ENCODE peak calls at places on chromosomes 4 and X, in nine cellular contexts. One of them, this sample, is unnamed.

GRCh38 chrX:145002776-145003175 is 244.5 kb upstream of the SPANXN1 start:
- DNase-seq in SW480: no peak
- DNase-seq in activated T-cell treated with anti-CD3 and anti-CD28 coated beads, Interleukin-2, amount 50 U/mL, for 72 hours: no peak
- DNase-seq in NCI-H446: no peak
- DNase-seq in transverse colon: no peak
- DNase-seq in PC-9: no peak
- DNase-seq in left ventricle myocardium inferior: no peak
- DNase-seq in Kasumi-1: no peak
- DNase-seq in GOT3: no peak
- DNase-seq in this sample: no peak

GRCh38 chrX:123764967-123765871 is 32.4 kb upstream of the THOC2 start:
- DNase-seq in SW480: peak
- DNase-seq in activated T-cell treated with anti-CD3 and anti-CD28 coated beads, Interleukin-2, amount 50 U/mL, for 72 hours: peak
- DNase-seq in NCI-H446: peak
- DNase-seq in transverse colon: peak
- DNase-seq in PC-9: peak
- DNase-seq in left ventricle myocardium inferior: peak
- DNase-seq in Kasumi-1: peak
- DNase-seq in GOT3: peak
- DNase-seq in this sample: peak

GRCh38 chrX:40103565-40104323 is 6.0 kb upstream of the BCOR start:
- DNase-seq in SW480: no peak
- DNase-seq in activated T-cell treated with anti-CD3 and anti-CD28 coated beads, Interleukin-2, amount 50 U/mL, for 72 hours: no peak
- DNase-seq in NCI-H446: no peak
- DNase-seq in transverse colon: no peak
- DNase-seq in PC-9: no peak
- DNase-seq in left ventricle myocardium inferior: no peak
- DNase-seq in Kasumi-1: no peak
- DNase-seq in GOT3: no peak
- DNase-seq in this sample: no peak

GRCh38 chr4:1193206-1194027 is 21.0 kb upstream of the SPON2 start:
- DNase-seq in SW480: no peak
- DNase-seq in activated T-cell treated with anti-CD3 and anti-CD28 coated beads, Interleukin-2, amount 50 U/mL, for 72 hours: no peak
- DNase-seq in NCI-H446: no peak
- DNase-seq in transverse colon: no peak
- DNase-seq in PC-9: no peak
- DNase-seq in left ventricle myocardium inferior: no peak
- DNase-seq in Kasumi-1: no peak
- DNase-seq in GOT3: no peak
- DNase-seq in this sample: no peak

GRCh38 chr4:173217727-173218126 is 49.1 kb downstream of the GALNT7 start:
- DNase-seq in SW480: no peak
- DNase-seq in activated T-cell treated with anti-CD3 and anti-CD28 coated beads, Interleukin-2, amount 50 U/mL, for 72 hours: no peak
- DNase-seq in NCI-H446: no peak
- DNase-seq in transverse colon: no peak
- DNase-seq in PC-9: no peak
- DNase-seq in left ventricle myocardium inferior: no peak
- DNase-seq in Kasumi-1: no peak
- DNase-seq in GOT3: no peak
- DNase-seq in this sample: no peak

GRCh38 chr4:27407616-27408015 is 547.0 kb downstream of the STIM2 start:
- DNase-seq in SW480: peak
- DNase-seq in activated T-cell treated with anti-CD3 and anti-CD28 coated beads, Interleukin-2, amount 50 U/mL, for 72 hours: no peak
- DNase-seq in NCI-H446: no peak
- DNase-seq in transverse colon: no peak
- DNase-seq in PC-9: no peak
- DNase-seq in left ventricle myocardium inferior: no peak
- DNase-seq in Kasumi-1: no peak
- DNase-seq in GOT3: no peak
- DNase-seq in this sample: no peak

GRCh38 chrX:123454712-123455431 is 270.8 kb downstream of the GRIA3 start:
- DNase-seq in SW480: no peak
- DNase-seq in activated T-cell treated with anti-CD3 and anti-CD28 coated beads, Interleukin-2, amount 50 U/mL, for 72 hours: no peak
- DNase-seq in NCI-H446: no peak
- DNase-seq in transverse colon: no peak
- DNase-seq in PC-9: no peak
- DNase-seq in left ventricle myocardium inferior: no peak
- DNase-seq in Kasumi-1: no peak
- DNase-seq in GOT3: no peak
- DNase-seq in this sample: no peak

GRCh38 chrX:1720826-1721225 is 106.0 kb downstream of the ASMT start:
- DNase-seq in SW480: no peak
- DNase-seq in activated T-cell treated with anti-CD3 and anti-CD28 coated beads, Interleukin-2, amount 50 U/mL, for 72 hours: no peak
- DNase-seq in NCI-H446: no peak
- DNase-seq in transverse colon: no peak
- DNase-seq in PC-9: no peak
- DNase-seq in left ventricle myocardium inferior: no peak
- DNase-seq in Kasumi-1: no peak
- DNase-seq in GOT3: no peak
- DNase-seq in this sample: no peak

GRCh38 chrX:68462653-68463052 is 29.4 kb upstream of the OPHN1 start:
- DNase-seq in SW480: peak
- DNase-seq in activated T-cell treated with anti-CD3 and anti-CD28 coated beads, Interleukin-2, amount 50 U/mL, for 72 hours: peak
- DNase-seq in NCI-H446: peak
- DNase-seq in transverse colon: no peak
- DNase-seq in PC-9: no peak
- DNase-seq in left ventricle myocardium inferior: no peak
- DNase-seq in Kasumi-1: peak
- DNase-seq in GOT3: no peak
- DNase-seq in this sample: peak

GRCh38 chr4:23680616-23681518 is 209.0 kb downstream of the PPARGC1A start:
- DNase-seq in SW480: peak
- DNase-seq in activated T-cell treated with anti-CD3 and anti-CD28 coated beads, Interleukin-2, amount 50 U/mL, for 72 hours: no peak
- DNase-seq in NCI-H446: no peak
- DNase-seq in transverse colon: no peak
- DNase-seq in PC-9: no peak
- DNase-seq in left ventricle myocardium inferior: no peak
- DNase-seq in Kasumi-1: no peak
- DNase-seq in GOT3: no peak
- DNase-seq in this sample: no peak

GRCh38 chrX:28550331-28550872 is 36.8 kb upstream of the IL1RAPL1 start:
- DNase-seq in SW480: no peak
- DNase-seq in activated T-cell treated with anti-CD3 and anti-CD28 coated beads, Interleukin-2, amount 50 U/mL, for 72 hours: no peak
- DNase-seq in NCI-H446: no peak
- DNase-seq in transverse colon: no peak
- DNase-seq in PC-9: no peak
- DNase-seq in left ventricle myocardium inferior: no peak
- DNase-seq in Kasumi-1: no peak
- DNase-seq in GOT3: no peak
- DNase-seq in this sample: no peak

GRCh38 chr4:156523991-156524390 is 447.6 kb downstream of the PDGFC start:
- DNase-seq in SW480: no peak
- DNase-seq in activated T-cell treated with anti-CD3 and anti-CD28 coated beads, Interleukin-2, amount 50 U/mL, for 72 hours: no peak
- DNase-seq in NCI-H446: no peak
- DNase-seq in transverse colon: no peak
- DNase-seq in PC-9: no peak
- DNase-seq in left ventricle myocardium inferior: no peak
- DNase-seq in Kasumi-1: no peak
- DNase-seq in GOT3: no peak
- DNase-seq in this sample: no peak

GRCh38 chrX:51742586-51742985 is 656 bp upstream of the GSPT2 start:
- DNase-seq in SW480: no peak
- DNase-seq in activated T-cell treated with anti-CD3 and anti-CD28 coated beads, Interleukin-2, amount 50 U/mL, for 72 hours: no peak
- DNase-seq in NCI-H446: no peak
- DNase-seq in transverse colon: no peak
- DNase-seq in PC-9: no peak
- DNase-seq in left ventricle myocardium inferior: no peak
- DNase-seq in Kasumi-1: no peak
- DNase-seq in GOT3: no peak
- DNase-seq in this sample: no peak

GRCh38 chrX:104343408-104344129 is 88.8 kb upstream of the ESX1 start:
- DNase-seq in SW480: peak
- DNase-seq in activated T-cell treated with anti-CD3 and anti-CD28 coated beads, Interleukin-2, amount 50 U/mL, for 72 hours: peak
- DNase-seq in NCI-H446: peak
- DNase-seq in transverse colon: peak
- DNase-seq in PC-9: peak
- DNase-seq in left ventricle myocardium inferior: no peak
- DNase-seq in Kasumi-1: peak
- DNase-seq in GOT3: no peak
- DNase-seq in this sample: no peak

GRCh38 chr4:157052429-157053040 is 23.4 kb upstream of the GLRB start:
- DNase-seq in SW480: no peak
- DNase-seq in activated T-cell treated with anti-CD3 and anti-CD28 coated beads, Interleukin-2, amount 50 U/mL, for 72 hours: no peak
- DNase-seq in NCI-H446: no peak
- DNase-seq in transverse colon: no peak
- DNase-seq in PC-9: no peak
- DNase-seq in left ventricle myocardium inferior: no peak
- DNase-seq in Kasumi-1: no peak
- DNase-seq in GOT3: no peak
- DNase-seq in this sample: no peak

GRCh38 chr4:75997946-75998345 is 7.2 kb upstream of the SDAD1 start:
- DNase-seq in SW480: no peak
- DNase-seq in activated T-cell treated with anti-CD3 and anti-CD28 coated beads, Interleukin-2, amount 50 U/mL, for 72 hours: no peak
- DNase-seq in NCI-H446: no peak
- DNase-seq in transverse colon: no peak
- DNase-seq in PC-9: no peak
- DNase-seq in left ventricle myocardium inferior: no peak
- DNase-seq in Kasumi-1: no peak
- DNase-seq in GOT3: no peak
- DNase-seq in this sample: peak

GRCh38 chr4:142811034-142811433 is 35.1 kb downstream of the INPP4B start:
- DNase-seq in SW480: no peak
- DNase-seq in activated T-cell treated with anti-CD3 and anti-CD28 coated beads, Interleukin-2, amount 50 U/mL, for 72 hours: no peak
- DNase-seq in NCI-H446: no peak
- DNase-seq in transverse colon: no peak
- DNase-seq in PC-9: no peak
- DNase-seq in left ventricle myocardium inferior: no peak
- DNase-seq in Kasumi-1: no peak
- DNase-seq in GOT3: no peak
- DNase-seq in this sample: no peak

GRCh38 chrX:151779258-151779657 is 44.7 kb downstream of the CNGA2 start:
- DNase-seq in SW480: no peak
- DNase-seq in activated T-cell treated with anti-CD3 and anti-CD28 coated beads, Interleukin-2, amount 50 U/mL, for 72 hours: no peak
- DNase-seq in NCI-H446: no peak
- DNase-seq in transverse colon: no peak
- DNase-seq in PC-9: no peak
- DNase-seq in left ventricle myocardium inferior: no peak
- DNase-seq in Kasumi-1: no peak
- DNase-seq in GOT3: no peak
- DNase-seq in this sample: no peak

GRCh38 chr4:7876096-7876993 is 63.3 kb downstream of the AFAP1 start:
- DNase-seq in SW480: peak
- DNase-seq in activated T-cell treated with anti-CD3 and anti-CD28 coated beads, Interleukin-2, amount 50 U/mL, for 72 hours: peak
- DNase-seq in NCI-H446: no peak
- DNase-seq in transverse colon: no peak
- DNase-seq in PC-9: no peak
- DNase-seq in left ventricle myocardium inferior: no peak
- DNase-seq in Kasumi-1: peak
- DNase-seq in GOT3: no peak
- DNase-seq in this sample: no peak